ENCODE peak calls at places on chromosomes 11 and 22, in five cellular contexts. One of them, this sample, is unnamed.

GRCh38 chr11:123494195-123495050 is 64.4 kb downstream of the GRAMD1B start:
- DNase-seq in astrocyte of the spinal cord: peak; percentile 14
- DNase-seq in CD8-positive, alpha-beta memory T cell: no peak
- DNase-seq in endothelial cell of umbilical vein: no peak
- DNase-seq in epithelial cell of esophagus: peak; percentile 22
- DNase-seq in this sample: no peak

GRCh38 chr11:24234822-24235508 is 261.9 kb upstream of the LUZP2 start:
- DNase-seq in astrocyte of the spinal cord: peak; percentile 28
- DNase-seq in CD8-positive, alpha-beta memory T cell: no peak
- DNase-seq in endothelial cell of umbilical vein: peak; percentile 16
- DNase-seq in epithelial cell of esophagus: peak; percentile 2
- DNase-seq in this sample: peak; percentile 74

GRCh38 chr11:128297805-128298204 is 289.6 kb downstream of the ETS1 start:
- DNase-seq in CD8-positive, alpha-beta memory T cell: no peak
- DNase-seq in epithelial cell of esophagus: no peak
- DNase-seq in endothelial cell of umbilical vein: no peak
- DNase-seq in astrocyte of the spinal cord: no peak
- DNase-seq in this sample: no peak

GRCh38 chr22:25779426-25779825 is 37.4 kb downstream of the MYO18B start:
- DNase-seq in astrocyte of the spinal cord: no peak
- DNase-seq in CD8-positive, alpha-beta memory T cell: no peak
- DNase-seq in endothelial cell of umbilical vein: no peak
- DNase-seq in epithelial cell of esophagus: no peak
- DNase-seq in this sample: no peak

GRCh38 chr11:14463623-14464022 is 36.0 kb downstream of the COPB1 start:
- DNase-seq in epithelial cell of esophagus: no peak
- DNase-seq in endothelial cell of umbilical vein: no peak
- DNase-seq in astrocyte of the spinal cord: no peak
- DNase-seq in CD8-positive, alpha-beta memory T cell: no peak
- DNase-seq in this sample: no peak

GRCh38 chr11:120601566-120601965 is 90.0 kb downstream of the GRIK4 start:
- DNase-seq in epithelial cell of esophagus: no peak
- DNase-seq in endothelial cell of umbilical vein: no peak
- DNase-seq in CD8-positive, alpha-beta memory T cell: no peak
- DNase-seq in astrocyte of the spinal cord: peak; percentile 33
- DNase-seq in this sample: no peak

GRCh38 chr11:86670179-86670578 is 2.2 kb downstream of the ME3 start:
- DNase-seq in CD8-positive, alpha-beta memory T cell: no peak
- DNase-seq in endothelial cell of umbilical vein: no peak
- DNase-seq in epithelial cell of esophagus: no peak
- DNase-seq in astrocyte of the spinal cord: no peak
- DNase-seq in this sample: no peak

GRCh38 chr11:95908826-95909225 is 15.1 kb downstream of the MTMR2 start:
- DNase-seq in astrocyte of the spinal cord: peak; percentile 46
- DNase-seq in CD8-positive, alpha-beta memory T cell: no peak
- DNase-seq in endothelial cell of umbilical vein: peak; percentile 45
- DNase-seq in epithelial cell of esophagus: no peak
- DNase-seq in this sample: no peak

GRCh38 chr11:36386411-36386810 is 90.3 kb downstream of the PRR5L start:
- DNase-seq in epithelial cell of esophagus: no peak
- DNase-seq in endothelial cell of umbilical vein: no peak
- DNase-seq in CD8-positive, alpha-beta memory T cell: no peak
- DNase-seq in astrocyte of the spinal cord: no peak
- DNase-seq in this sample: no peak

GRCh38 chr11:86360775-86361395 is 13.8 kb upstream of the CCDC81 start:
- DNase-seq in astrocyte of the spinal cord: peak; percentile 67
- DNase-seq in CD8-positive, alpha-beta memory T cell: no peak
- DNase-seq in epithelial cell of esophagus: peak; percentile 58
- DNase-seq in endothelial cell of umbilical vein: peak; percentile 61
- DNase-seq in this sample: no peak

GRCh38 chr11:123475478-123475877 is 45.4 kb downstream of the GRAMD1B start:
- DNase-seq in astrocyte of the spinal cord: peak; percentile 66
- DNase-seq in endothelial cell of umbilical vein: peak; percentile 50
- DNase-seq in CD8-positive, alpha-beta memory T cell: no peak
- DNase-seq in epithelial cell of esophagus: peak; percentile 22
- DNase-seq in this sample: no peak

GRCh38 chr11:128095459-128096096 is 491.8 kb downstream of the ETS1 start:
- DNase-seq in endothelial cell of umbilical vein: peak; percentile 95
- DNase-seq in CD8-positive, alpha-beta memory T cell: no peak
- DNase-seq in astrocyte of the spinal cord: peak; percentile 88
- DNase-seq in epithelial cell of esophagus: peak; percentile 90
- DNase-seq in this sample: no peak

GRCh38 chr11:76392889-76393288 is 11.8 kb downstream of the GVQW3 start:
- DNase-seq in endothelial cell of umbilical vein: no peak
- DNase-seq in epithelial cell of esophagus: no peak
- DNase-seq in CD8-positive, alpha-beta memory T cell: no peak
- DNase-seq in astrocyte of the spinal cord: no peak
- DNase-seq in this sample: no peak

GRCh38 chr11:33291004-33291777 is 34.0 kb downstream of the HIPK3 start:
- DNase-seq in astrocyte of the spinal cord: no peak
- DNase-seq in CD8-positive, alpha-beta memory T cell: no peak
- DNase-seq in endothelial cell of umbilical vein: no peak
- DNase-seq in epithelial cell of esophagus: no peak
- DNase-seq in this sample: no peak

GRCh38 chr11:117094776-117095175 is 3.5 kb downstream of the SIK3 start:
- DNase-seq in CD8-positive, alpha-beta memory T cell: no peak
- DNase-seq in endothelial cell of umbilical vein: no peak
- DNase-seq in astrocyte of the spinal cord: peak; percentile 70
- DNase-seq in epithelial cell of esophagus: peak; percentile 58
- DNase-seq in this sample: no peak

GRCh38 chr11:131663403-131664200 is 293.2 kb downstream of the NTM start:
- DNase-seq in astrocyte of the spinal cord: no peak
- DNase-seq in CD8-positive, alpha-beta memory T cell: no peak
- DNase-seq in epithelial cell of esophagus: no peak
- DNase-seq in endothelial cell of umbilical vein: no peak
- DNase-seq in this sample: no peak

GRCh38 chr11:87437844-87438223 is 400.1 kb downstream of the TMEM135 start:
- DNase-seq in epithelial cell of esophagus: peak; percentile 75
- DNase-seq in endothelial cell of umbilical vein: no peak
- DNase-seq in astrocyte of the spinal cord: peak; percentile 67
- DNase-seq in CD8-positive, alpha-beta memory T cell: no peak
- DNase-seq in this sample: no peak

GRCh38 chr22:39148727-39149535 is 3.5 kb downstream of the CBX7 start:
- DNase-seq in CD8-positive, alpha-beta memory T cell: peak; percentile 71
- DNase-seq in astrocyte of the spinal cord: no peak
- DNase-seq in endothelial cell of umbilical vein: peak; percentile 42
- DNase-seq in epithelial cell of esophagus: no peak
- DNase-seq in this sample: peak; percentile 56

GRCh38 chr22:21766933-21767462 is 31.4 kb upstream of the YPEL1 start:
- DNase-seq in CD8-positive, alpha-beta memory T cell: peak; percentile 87
- DNase-seq in astrocyte of the spinal cord: no peak
- DNase-seq in endothelial cell of umbilical vein: no peak
- DNase-seq in epithelial cell of esophagus: no peak
- DNase-seq in this sample: peak; percentile 48

GRCh38 chr11:121964591-121964990 is 151.4 kb downstream of the BLID start:
- DNase-seq in endothelial cell of umbilical vein: peak; percentile 15
- DNase-seq in epithelial cell of esophagus: peak; percentile 78
- DNase-seq in astrocyte of the spinal cord: peak; percentile 45
- DNase-seq in CD8-positive, alpha-beta memory T cell: no peak
- DNase-seq in this sample: no peak

GRCh38 chr11:133821776-133822175 is 23.5 kb downstream of the SPATA19 start:
- DNase-seq in astrocyte of the spinal cord: no peak
- DNase-seq in epithelial cell of esophagus: no peak
- DNase-seq in CD8-positive, alpha-beta memory T cell: no peak
- DNase-seq in endothelial cell of umbilical vein: no peak
- DNase-seq in this sample: no peak

GRCh38 chr11:116215471-116216113 is 557.2 kb downstream of the BUD13 start:
- DNase-seq in CD8-positive, alpha-beta memory T cell: no peak
- DNase-seq in endothelial cell of umbilical vein: no peak
- DNase-seq in astrocyte of the spinal cord: no peak
- DNase-seq in epithelial cell of esophagus: no peak
- DNase-seq in this sample: no peak

GRCh38 chr11:101327908-101328307 is 198.3 kb upstream of the PGR start:
- DNase-seq in astrocyte of the spinal cord: no peak
- DNase-seq in endothelial cell of umbilical vein: no peak
- DNase-seq in epithelial cell of esophagus: peak; percentile 54
- DNase-seq in CD8-positive, alpha-beta memory T cell: no peak
- DNase-seq in this sample: no peak

GRCh38 chr11:17991799-17992433 is 20.9 kb downstream of the SERGEF start:
- DNase-seq in CD8-positive, alpha-beta memory T cell: peak; percentile 29
- DNase-seq in endothelial cell of umbilical vein: peak; percentile 59
- DNase-seq in epithelial cell of esophagus: peak; percentile 62
- DNase-seq in astrocyte of the spinal cord: peak; percentile 64
- DNase-seq in this sample: no peak

GRCh38 chr11:65743928-65744698 is 23.5 kb upstream of the RNASEH2C start:
- DNase-seq in epithelial cell of esophagus: peak; percentile 39
- DNase-seq in CD8-positive, alpha-beta memory T cell: no peak
- DNase-seq in endothelial cell of umbilical vein: peak; percentile 28
- DNase-seq in astrocyte of the spinal cord: peak; percentile 8
- DNase-seq in this sample: peak; percentile 56

GRCh38 chr11:57646756-57647303 is 2.9 kb downstream of the YPEL4 start:
- DNase-seq in astrocyte of the spinal cord: no peak
- DNase-seq in epithelial cell of esophagus: peak; percentile 69
- DNase-seq in endothelial cell of umbilical vein: no peak
- DNase-seq in CD8-positive, alpha-beta memory T cell: no peak
- DNase-seq in this sample: peak; percentile 81

GRCh38 chr22:19959043-19959586 is 17.5 kb upstream of the TXNRD2 start:
- DNase-seq in astrocyte of the spinal cord: peak; percentile 58
- DNase-seq in endothelial cell of umbilical vein: peak; percentile 79
- DNase-seq in CD8-positive, alpha-beta memory T cell: no peak
- DNase-seq in epithelial cell of esophagus: peak; percentile 65
- DNase-seq in this sample: peak; percentile 91
- H3K4me3 ChIP-seq in astrocyte of the spinal cord: peak overlapping the region; percentile 24
- H3K4me3 ChIP-seq in endothelial cell of umbilical vein: peak overlapping the region; percentile 23
- H3K4me3 ChIP-seq in CD8-positive, alpha-beta memory T cell: peak overlapping the region; percentile 28
- H3K4me3 ChIP-seq in epithelial cell of esophagus: peak overlapping the region; percentile 40
- H3K4me3 ChIP-seq in this sample: peak overlapping the region; percentile 40

GRCh38 chr11:69968407-69969347 is 109.4 kb upstream of the ANO1 start:
- DNase-seq in epithelial cell of esophagus: no peak
- DNase-seq in astrocyte of the spinal cord: no peak
- DNase-seq in endothelial cell of umbilical vein: no peak
- DNase-seq in CD8-positive, alpha-beta memory T cell: no peak
- DNase-seq in this sample: no peak
- H3K4me3 ChIP-seq in epithelial cell of esophagus: no peak overlapping the region
- H3K4me3 ChIP-seq in astrocyte of the spinal cord: no peak overlapping the region
- H3K4me3 ChIP-seq in endothelial cell of umbilical vein: no peak overlapping the region
- H3K4me3 ChIP-seq in CD8-positive, alpha-beta memory T cell: no peak overlapping the region
- H3K4me3 ChIP-seq in this sample: no peak overlapping the region

DNA sequence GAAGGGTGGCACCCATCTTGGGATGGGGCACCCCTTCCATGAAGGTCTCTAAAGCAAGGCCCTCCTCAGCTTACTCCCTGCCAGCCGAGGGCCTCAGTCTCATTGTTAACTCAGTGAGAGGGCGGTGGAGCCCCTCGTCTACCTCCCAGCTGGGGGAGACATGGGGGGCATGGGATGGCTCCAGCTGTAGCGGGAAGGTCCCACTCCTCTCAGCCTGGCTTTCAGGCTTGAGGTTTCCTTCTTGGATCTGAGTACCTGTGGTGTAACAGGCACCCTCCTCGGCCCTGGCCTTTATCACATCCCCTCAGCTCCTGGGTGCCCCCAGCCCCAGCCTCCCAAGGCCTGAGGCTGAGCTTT is 2.0 kb downstream of the MIF start:
- DNase-seq in CD8-positive, alpha-beta memory T cell: no peak
- DNase-seq in epithelial cell of esophagus: no peak
- DNase-seq in endothelial cell of umbilical vein: no peak
- DNase-seq in astrocyte of the spinal cord: no peak
- DNase-seq in this sample: no peak
- H3K4me3 ChIP-seq in CD8-positive, alpha-beta memory T cell: no peak overlapping the region
- H3K4me3 ChIP-seq in epithelial cell of esophagus: peak overlapping the region; percentile 68
- H3K4me3 ChIP-seq in endothelial cell of umbilical vein: no peak overlapping the region
- H3K4me3 ChIP-seq in astrocyte of the spinal cord: no peak overlapping the region
- H3K4me3 ChIP-seq in this sample: no peak overlapping the region

GRCh38 chr11:44566952-44567875 is 1.8 kb downstream of the CD82 start:
- DNase-seq in epithelial cell of esophagus: no peak
- DNase-seq in endothelial cell of umbilical vein: no peak
- DNase-seq in astrocyte of the spinal cord: no peak
- DNase-seq in CD8-positive, alpha-beta memory T cell: no peak
- DNase-seq in this sample: no peak
- H3K4me3 ChIP-seq in epithelial cell of esophagus: peak overlapping the region; percentile 94
- H3K4me3 ChIP-seq in endothelial cell of umbilical vein: no peak overlapping the region
- H3K4me3 ChIP-seq in astrocyte of the spinal cord: peak overlapping the region; percentile 66
- H3K4me3 ChIP-seq in CD8-positive, alpha-beta memory T cell: peak overlapping the region; percentile 98
- H3K4me3 ChIP-seq in this sample: peak overlapping the region; percentile 80

DNA sequence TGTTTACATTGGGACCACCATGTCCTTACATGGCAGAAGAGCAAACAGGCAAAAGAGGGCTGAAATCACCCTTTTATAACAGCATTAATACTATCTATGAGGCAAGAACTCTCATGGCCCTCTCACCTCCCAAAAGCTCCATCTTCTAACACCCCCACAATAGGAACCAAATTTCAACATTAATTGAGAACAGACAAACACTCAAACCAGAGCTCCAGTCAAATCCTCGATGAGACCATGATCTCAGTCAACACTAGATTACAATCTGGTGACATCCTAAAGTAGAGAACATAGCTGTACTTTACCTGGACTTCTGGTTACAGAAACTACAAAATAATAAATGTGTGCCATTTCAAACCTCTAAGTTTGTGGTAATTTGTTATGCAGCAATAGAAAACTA is 25.1 kb downstream of the OR2AG2 start:
- DNase-seq in astrocyte of the spinal cord: no peak
- DNase-seq in CD8-positive, alpha-beta memory T cell: no peak
- DNase-seq in epithelial cell of esophagus: no peak
- DNase-seq in endothelial cell of umbilical vein: no peak
- DNase-seq in this sample: no peak
- H3K4me3 ChIP-seq in astrocyte of the spinal cord: no peak overlapping the region
- H3K4me3 ChIP-seq in CD8-positive, alpha-beta memory T cell: peak overlapping the region; percentile 73
- H3K4me3 ChIP-seq in epithelial cell of esophagus: no peak overlapping the region
- H3K4me3 ChIP-seq in endothelial cell of umbilical vein: no peak overlapping the region
- H3K4me3 ChIP-seq in this sample: no peak overlapping the region

GRCh38 chr11:62108017-62108750 is 15.6 kb upstream of the INCENP start:
- DNase-seq in epithelial cell of esophagus: peak; percentile 74
- DNase-seq in astrocyte of the spinal cord: peak; percentile 74
- DNase-seq in CD8-positive, alpha-beta memory T cell: peak; percentile 52
- DNase-seq in endothelial cell of umbilical vein: peak; percentile 68
- DNase-seq in this sample: peak; percentile 35

GRCh38 chr11:62104001-62104400 is 19.8 kb upstream of the INCENP start:
- DNase-seq in epithelial cell of esophagus: no peak
- DNase-seq in CD8-positive, alpha-beta memory T cell: no peak
- DNase-seq in astrocyte of the spinal cord: no peak
- DNase-seq in endothelial cell of umbilical vein: no peak
- DNase-seq in this sample: no peak

GRCh38 chr11:62105611-62106245 is 18.1 kb upstream of the INCENP start:
- DNase-seq in epithelial cell of esophagus: no peak
- DNase-seq in CD8-positive, alpha-beta memory T cell: no peak
- DNase-seq in astrocyte of the spinal cord: no peak
- DNase-seq in endothelial cell of umbilical vein: no peak
- DNase-seq in this sample: no peak

GRCh38 chr11:62103141-62103540 is 20.7 kb upstream of the INCENP start:
- DNase-seq in CD8-positive, alpha-beta memory T cell: no peak
- DNase-seq in endothelial cell of umbilical vein: no peak
- DNase-seq in epithelial cell of esophagus: no peak
- DNase-seq in astrocyte of the spinal cord: no peak
- DNase-seq in this sample: no peak

GRCh38 chr11:62104816-62105610 is 18.8 kb upstream of the INCENP start:
- DNase-seq in CD8-positive, alpha-beta memory T cell: no peak
- DNase-seq in epithelial cell of esophagus: no peak
- DNase-seq in endothelial cell of umbilical vein: peak; percentile 75
- DNase-seq in astrocyte of the spinal cord: peak; percentile 5
- DNase-seq in this sample: no peak
- H3K4me3 ChIP-seq in CD8-positive, alpha-beta memory T cell: peak overlapping the region; percentile 68
- H3K4me3 ChIP-seq in epithelial cell of esophagus: no peak overlapping the region
- H3K4me3 ChIP-seq in endothelial cell of umbilical vein: no peak overlapping the region
- H3K4me3 ChIP-seq in astrocyte of the spinal cord: no peak overlapping the region
- H3K4me3 ChIP-seq in this sample: no peak overlapping the region